ENCODE peak calls at places on chromosome 5, in five cellular contexts. U, S, E, K and L are unnamed samples.

GRCh38 chr5:59816901-59817300 is 76.6 kb downstream of the PDE4D start:
- DNase-seq in U (no peak), S (no peak), E (no peak), K (no peak), L (no peak)

GRCh38 chr5:180990086-180990888 is 1.6 kb downstream of the BTNL3 start:
- DNase-seq in U (no peak), S (no peak), E (no peak), K (no peak), L (no peak)

GRCh38 chr5:128097781-128098180 is 14.2 kb downstream of the SLC12A2 start:
- DNase-seq in U (no peak), S (no peak), E (no peak), K (no peak), L (no peak)

GRCh38 chr5:53331463-53331862 is 149.0 kb upstream of the FST start:
- DNase-seq in U (peak), S (no peak), E (no peak), K (no peak), L (no peak)

GRCh38 chr5:121199238-121199999 is 652.3 kb upstream of the FTMT start:
- DNase-seq in U (no peak), S (no peak), E (no peak), K (no peak), L (no peak)

GRCh38 chr5:52776116-52776515 is 11.6 kb upstream of the ITGA1 start:
- DNase-seq in U (no peak), S (no peak), E (no peak), K (no peak), L (no peak)

GRCh38 chr5:147906326-147907095 is at the start of gene C5orf46:
- DNase-seq in U (no peak), S (no peak), E (no peak), K (no peak), L (no peak)

GRCh38 chr5:39968371-39968770 is 543.6 kb upstream of the DAB2 start:
- DNase-seq in U (no peak), S (no peak), E (no peak), K (no peak), L (no peak)

GRCh38 chr5:175162036-175162435 is 281.9 kb downstream of the DRD1 start:
- DNase-seq in U (no peak), S (peak), E (peak), K (no peak), L (no peak)

GRCh38 chr5:158119852-158120708 is 261.1 kb upstream of the CLINT1 start:
- DNase-seq in U (peak), S (no peak), E (peak), K (peak), L (no peak)

GRCh38 chr5:178324481-178325310 is 92.1 kb upstream of the PHYKPL start:
- DNase-seq in U (no peak), S (no peak), E (no peak), K (no peak), L (peak)